ENCODE peak calls at places on chromosomes 4 and X, in nine cellular contexts. One of them, this sample, is unnamed.

GRCh38 chr4:48708610-48709009 is 71.5 kb downstream of the FRYL start:
- DNase-seq in H1: no peak
- DNase-seq in tibial nerve: no peak
- DNase-seq in stomach: no peak
- DNase-seq in K562: no peak
- DNase-seq in A549: no peak
- DNase-seq in sigmoid colon: no peak
- DNase-seq in transverse colon: no peak
- DNase-seq in HepG2: no peak
- DNase-seq in this sample: no peak

GRCh38 chr4:13907255-13907751 is 279.8 kb upstream of the BOD1L1 start:
- DNase-seq in stomach: no peak
- DNase-seq in K562: no peak
- DNase-seq in H1: no peak
- DNase-seq in tibial nerve: no peak
- DNase-seq in HepG2: peak; percentile 47
- DNase-seq in transverse colon: no peak
- DNase-seq in sigmoid colon: no peak
- DNase-seq in A549: peak; percentile 96
- DNase-seq in this sample: no peak

GRCh38 chr4:83964996-83965541 is 429.2 kb downstream of the GPAT3 start:
- DNase-seq in A549: peak; percentile 18
- DNase-seq in sigmoid colon: no peak
- DNase-seq in transverse colon: no peak
- DNase-seq in stomach: no peak
- DNase-seq in HepG2: no peak
- DNase-seq in K562: no peak
- DNase-seq in H1: no peak
- DNase-seq in tibial nerve: no peak
- DNase-seq in this sample: no peak

GRCh38 chrX:150761176-150761818 is 68.1 kb downstream of the MTMR1 start:
- DNase-seq in stomach: no peak
- DNase-seq in A549: no peak
- DNase-seq in transverse colon: no peak
- DNase-seq in HepG2: no peak
- DNase-seq in tibial nerve: no peak
- DNase-seq in H1: no peak
- DNase-seq in sigmoid colon: no peak
- DNase-seq in K562: no peak
- DNase-seq in this sample: no peak

GRCh38 chr4:52588097-52588496 is 71.0 kb downstream of the USP46 start:
- DNase-seq in HepG2: peak; percentile 33
- DNase-seq in tibial nerve: no peak
- DNase-seq in sigmoid colon: no peak
- DNase-seq in K562: peak; percentile 51
- DNase-seq in H1: peak; percentile 15
- DNase-seq in stomach: no peak
- DNase-seq in transverse colon: peak; percentile 9
- DNase-seq in A549: peak; percentile 23
- DNase-seq in this sample: no peak

GRCh38 chr4:137968956-137969709 is 273.0 kb downstream of the SLC7A11 start:
- DNase-seq in stomach: no peak
- DNase-seq in sigmoid colon: no peak
- DNase-seq in A549: no peak
- DNase-seq in K562: peak; percentile 31
- DNase-seq in transverse colon: no peak
- DNase-seq in HepG2: no peak
- DNase-seq in tibial nerve: no peak
- DNase-seq in H1: no peak
- DNase-seq in this sample: no peak

GRCh38 chr4:3765271-3766206 is 646 bp upstream of the ADRA2C start:
- DNase-seq in tibial nerve: no peak
- DNase-seq in HepG2: peak; percentile 41
- DNase-seq in sigmoid colon: no peak
- DNase-seq in transverse colon: no peak
- DNase-seq in A549: peak; percentile 56
- DNase-seq in H1: no peak
- DNase-seq in stomach: peak; percentile 32
- DNase-seq in K562: peak; percentile 86
- DNase-seq in this sample: peak; percentile 22

GRCh38 chrX:35711281-35711680 is 86.9 kb upstream of the MAGEB16 start:
- DNase-seq in stomach: no peak
- DNase-seq in K562: no peak
- DNase-seq in H1: no peak
- DNase-seq in tibial nerve: no peak
- DNase-seq in sigmoid colon: no peak
- DNase-seq in HepG2: no peak
- DNase-seq in transverse colon: no peak
- DNase-seq in A549: no peak
- DNase-seq in this sample: no peak

GRCh38 chr4:170234800-170235199 is 145.0 kb upstream of the AADAT start:
- DNase-seq in HepG2: no peak
- DNase-seq in sigmoid colon: no peak
- DNase-seq in tibial nerve: no peak
- DNase-seq in transverse colon: no peak
- DNase-seq in A549: no peak
- DNase-seq in H1: no peak
- DNase-seq in K562: no peak
- DNase-seq in stomach: no peak
- DNase-seq in this sample: no peak

GRCh38 chr4:122652379-122652778 is 31.5 kb upstream of the IL21 start:
- DNase-seq in tibial nerve: no peak
- DNase-seq in stomach: no peak
- DNase-seq in A549: peak; percentile 61
- DNase-seq in K562: peak; percentile 51
- DNase-seq in transverse colon: peak; percentile 13
- DNase-seq in sigmoid colon: no peak
- DNase-seq in HepG2: peak; percentile 14
- DNase-seq in H1: no peak
- DNase-seq in this sample: peak; percentile 37

GRCh38 chrX:97740044-97740443 is 856.3 kb downstream of the RPA4 start:
- DNase-seq in transverse colon: no peak
- DNase-seq in stomach: no peak
- DNase-seq in H1: no peak
- DNase-seq in sigmoid colon: no peak
- DNase-seq in HepG2: no peak
- DNase-seq in tibial nerve: no peak
- DNase-seq in A549: no peak
- DNase-seq in K562: no peak
- DNase-seq in this sample: no peak

GRCh38 chr4:128060130-128060619 is 937 bp upstream of the LARP1B start:
- DNase-seq in sigmoid colon: no peak
- DNase-seq in K562: peak; percentile 12
- DNase-seq in tibial nerve: no peak
- DNase-seq in stomach: no peak
- DNase-seq in H1: no peak
- DNase-seq in HepG2: no peak
- DNase-seq in A549: no peak
- DNase-seq in transverse colon: no peak
- DNase-seq in this sample: no peak

GRCh38 chr4:110663206-110663605 is 40.3 kb upstream of the PITX2 start:
- DNase-seq in H1: no peak
- DNase-seq in stomach: no peak
- DNase-seq in HepG2: no peak
- DNase-seq in A549: no peak
- DNase-seq in transverse colon: no peak
- DNase-seq in tibial nerve: no peak
- DNase-seq in K562: no peak
- DNase-seq in sigmoid colon: no peak
- DNase-seq in this sample: no peak

GRCh38 chr4:79958511-79959264 is 114.3 kb downstream of the ANTXR2 start:
- DNase-seq in K562: no peak
- DNase-seq in transverse colon: no peak
- DNase-seq in HepG2: no peak
- DNase-seq in sigmoid colon: no peak
- DNase-seq in stomach: no peak
- DNase-seq in A549: no peak
- DNase-seq in tibial nerve: no peak
- DNase-seq in H1: no peak
- DNase-seq in this sample: no peak

DNA sequence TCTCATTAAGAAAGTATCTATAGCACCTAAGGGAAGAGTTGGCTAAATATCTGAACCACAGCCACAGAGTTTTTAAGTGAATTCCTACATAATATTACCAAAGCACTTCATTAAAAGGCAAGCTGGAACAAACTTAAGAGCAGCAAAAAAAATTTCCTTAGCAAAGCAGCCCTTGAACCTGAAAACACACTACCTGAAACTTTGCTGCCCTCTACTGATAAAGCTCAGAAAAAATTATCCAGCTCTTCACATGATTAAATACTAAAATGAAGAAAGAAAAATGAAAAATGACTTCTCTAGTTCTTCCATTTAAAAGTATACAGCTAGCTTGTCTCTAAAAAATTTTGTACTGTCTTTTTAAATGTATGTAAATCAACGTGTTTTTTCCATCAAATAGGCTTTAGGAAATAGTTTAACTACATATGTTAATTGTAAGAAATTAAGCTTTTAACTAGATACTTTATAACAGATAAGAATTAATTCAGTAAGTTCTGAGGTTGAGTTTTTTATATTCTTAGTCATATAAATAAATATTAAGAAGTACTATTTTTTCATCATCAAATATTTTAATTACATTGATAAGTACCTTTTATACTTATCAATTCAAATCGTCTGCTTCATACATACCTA is 156.1 kb downstream of the STPG2 start:
- DNase-seq in H1: no peak
- DNase-seq in transverse colon: no peak
- DNase-seq in tibial nerve: no peak
- DNase-seq in stomach: no peak
- DNase-seq in K562: no peak
- DNase-seq in A549: peak; percentile 24
- DNase-seq in HepG2: peak; percentile 4
- DNase-seq in sigmoid colon: no peak
- DNase-seq in this sample: no peak
- TF ChIP-seq CTCF in H1: no peak
- TF ChIP-seq CTCF in transverse colon: no peak
- TF ChIP-seq CTCF in tibial nerve: peak; percentile 19
- TF ChIP-seq CTCF in stomach: peak; percentile 26
- TF ChIP-seq CTCF in K562: no peak
- TF ChIP-seq CTCF in A549: peak; percentile 53
- TF ChIP-seq CTCF in HepG2: peak; percentile 45
- TF ChIP-seq CTCF in sigmoid colon: no peak
- TF ChIP-seq CTCF in this sample: no peak

GRCh38 chr4:168536448-168536847 is 39.6 kb downstream of the PALLD start:
- DNase-seq in transverse colon: no peak
- DNase-seq in HepG2: no peak
- DNase-seq in K562: peak; percentile 14
- DNase-seq in A549: no peak
- DNase-seq in sigmoid colon: no peak
- DNase-seq in stomach: no peak
- DNase-seq in H1: no peak
- DNase-seq in tibial nerve: no peak
- DNase-seq in this sample: no peak
- TF ChIP-seq POLR2A in transverse colon: no peak
- TF ChIP-seq POLR2A in HepG2: no peak
- TF ChIP-seq POLR2A in K562: peak; percentile 64
- TF ChIP-seq POLR2A in A549: no peak
- TF ChIP-seq POLR2A in sigmoid colon: no peak
- TF ChIP-seq POLR2A in stomach: no peak
- TF ChIP-seq POLR2A in H1: no peak
- TF ChIP-seq POLR2A in tibial nerve: no peak
- TF ChIP-seq POLR2A in this sample: no peak

DNA sequence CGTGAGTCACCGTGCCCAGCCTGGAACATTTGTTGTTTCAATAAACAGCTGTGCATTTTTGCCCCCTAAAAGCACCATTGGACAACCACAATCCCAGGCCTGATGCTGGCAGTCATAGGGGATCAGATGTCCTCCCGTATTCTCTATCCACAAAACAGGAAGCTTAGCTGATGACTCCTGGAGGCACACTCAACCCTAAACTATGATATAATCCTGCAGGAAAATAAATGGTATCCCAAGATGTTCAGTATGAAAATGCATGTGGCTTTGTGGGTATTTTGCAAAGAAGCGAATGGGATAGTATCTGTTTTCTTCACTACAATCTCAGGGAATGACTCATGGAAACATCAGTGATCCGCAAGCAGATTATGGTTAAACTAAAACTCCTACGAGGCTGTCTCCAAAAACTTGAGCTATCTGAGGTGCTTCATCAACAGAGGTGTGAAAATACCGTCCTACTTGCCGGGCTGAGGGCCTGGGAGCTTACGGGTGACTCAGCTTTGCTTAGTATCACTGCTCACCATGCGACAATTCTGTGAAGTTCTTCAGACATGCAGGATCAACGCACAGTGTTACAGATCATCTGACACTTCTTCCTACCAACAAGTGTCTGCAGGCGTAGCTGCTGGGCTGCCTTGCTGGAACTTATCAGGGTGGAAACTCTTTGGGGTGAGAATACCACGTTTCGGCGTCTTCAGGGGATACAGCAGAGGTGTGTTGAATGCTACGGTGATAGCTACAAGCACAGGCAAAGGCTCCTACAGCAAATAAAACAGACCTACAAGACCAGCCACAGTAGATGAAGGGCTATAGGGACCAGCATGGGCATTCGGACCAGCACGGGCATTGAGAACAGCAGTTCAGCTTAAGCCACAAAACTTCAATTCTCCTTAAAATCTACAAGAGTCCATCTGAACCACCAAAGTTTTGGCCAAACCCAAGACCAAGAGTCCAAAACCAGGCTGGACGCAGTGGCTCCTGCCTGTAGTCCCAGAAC is 148.5 kb downstream of the DHRSX start:
- DNase-seq in transverse colon: no peak
- DNase-seq in tibial nerve: no peak
- DNase-seq in H1: no peak
- DNase-seq in A549: peak; percentile 70
- DNase-seq in sigmoid colon: no peak
- DNase-seq in K562: peak; percentile 40
- DNase-seq in HepG2: no peak
- DNase-seq in stomach: no peak
- DNase-seq in this sample: no peak
- TF ChIP-seq EP300 in transverse colon: no peak
- TF ChIP-seq EP300 in tibial nerve: no peak
- TF ChIP-seq EP300 in H1: no peak
- TF ChIP-seq EP300 in A549: no peak
- TF ChIP-seq EP300 in sigmoid colon: no peak
- TF ChIP-seq EP300 in K562: no peak
- TF ChIP-seq EP300 in HepG2: no peak
- TF ChIP-seq EP300 in stomach: no peak
- TF ChIP-seq EP300 in this sample: no peak

DNA sequence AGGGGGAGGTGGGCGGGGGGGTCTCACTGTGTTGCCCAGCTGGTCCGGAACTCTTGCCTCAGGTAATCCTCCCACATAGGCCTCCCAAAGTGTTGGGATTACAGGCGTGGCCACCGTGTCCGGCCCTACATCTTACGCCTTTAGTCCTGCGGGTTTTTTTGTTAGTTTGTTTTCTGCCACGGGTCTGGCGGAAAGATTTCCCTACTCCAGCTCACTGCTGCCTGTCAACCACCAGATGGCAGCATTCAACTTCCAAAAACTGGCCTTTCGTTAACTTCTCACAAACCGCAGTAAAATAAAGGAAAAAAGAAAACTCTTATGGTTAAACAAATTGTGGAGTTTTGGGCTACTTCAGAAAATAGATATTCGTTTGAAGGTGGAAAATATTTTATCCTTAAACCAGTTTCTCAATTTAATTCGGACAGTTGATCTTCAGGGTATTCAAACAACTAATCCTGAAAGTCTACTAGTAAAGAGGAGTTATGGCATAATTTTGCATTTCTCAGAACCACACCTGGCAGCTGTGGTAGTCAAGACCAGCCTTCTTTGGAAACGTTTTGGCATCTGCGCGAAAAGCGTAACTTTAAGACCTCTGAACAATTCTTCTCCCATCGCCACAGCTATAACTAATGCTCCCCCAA is 41.1 kb downstream of the LUZP4 start:
- DNase-seq in transverse colon: peak; percentile 21
- DNase-seq in sigmoid colon: peak; percentile 71
- DNase-seq in H1: no peak
- DNase-seq in HepG2: peak; percentile 36
- DNase-seq in tibial nerve: no peak
- DNase-seq in A549: peak; percentile 75
- DNase-seq in K562: peak; percentile 61
- DNase-seq in stomach: no peak
- DNase-seq in this sample: peak; percentile 39
- TF ChIP-seq CTCF in transverse colon: peak; percentile 66
- TF ChIP-seq CTCF in sigmoid colon: peak; percentile 76
- TF ChIP-seq CTCF in H1: peak; percentile 41
- TF ChIP-seq CTCF in HepG2: peak; percentile 66
- TF ChIP-seq CTCF in tibial nerve: peak; percentile 85
- TF ChIP-seq CTCF in A549: peak; percentile 81
- TF ChIP-seq CTCF in K562: peak; percentile 58
- TF ChIP-seq CTCF in stomach: peak; percentile 83
- TF ChIP-seq CTCF in this sample: peak; percentile 76